ENCODE peak calls at places on chromosome 13, in six cellular contexts. One of them, this sample, is unnamed.

GRCh38 chr13:77660841-77661250 is 36.6 kb upstream of the SLAIN1 start:
- DNase-seq in right lobe of liver: no peak
- DNase-seq in fibroblast of lung: no peak
- DNase-seq in fibroblast of pulmonary artery: no peak
- DNase-seq in GM12865: no peak
- DNase-seq in IMR-90: no peak
- DNase-seq in this sample: no peak

GRCh38 chr13:21069561-21070004 is 8.2 kb upstream of the LATS2 start:
- DNase-seq in GM12865: no peak
- DNase-seq in IMR-90: peak; percentile 99
- DNase-seq in right lobe of liver: no peak
- DNase-seq in fibroblast of lung: peak; percentile 97
- DNase-seq in fibroblast of pulmonary artery: peak; percentile 98
- DNase-seq in this sample: no peak

GRCh38 chr13:60852886-60853285 is 455.9 kb downstream of the TDRD3 start:
- DNase-seq in fibroblast of lung: no peak
- DNase-seq in IMR-90: no peak
- DNase-seq in fibroblast of pulmonary artery: no peak
- DNase-seq in right lobe of liver: no peak
- DNase-seq in GM12865: no peak
- DNase-seq in this sample: no peak

GRCh38 chr13:105334211-105334610 is 1201.3 kb downstream of the EFNB2 start:
- DNase-seq in fibroblast of pulmonary artery: peak; percentile 57
- DNase-seq in GM12865: no peak
- DNase-seq in right lobe of liver: no peak
- DNase-seq in IMR-90: peak; percentile 79
- DNase-seq in fibroblast of lung: peak; percentile 88
- DNase-seq in this sample: no peak

GRCh38 chr13:51600703-51601102 is 16.4 kb downstream of the WDFY2 start:
- DNase-seq in GM12865: no peak
- DNase-seq in IMR-90: no peak
- DNase-seq in fibroblast of pulmonary artery: no peak
- DNase-seq in right lobe of liver: no peak
- DNase-seq in fibroblast of lung: no peak
- DNase-seq in this sample: no peak

GRCh38 chr13:112742583-112742982 is 52.7 kb downstream of the ATP11A start:
- DNase-seq in fibroblast of pulmonary artery: no peak
- DNase-seq in IMR-90: no peak
- DNase-seq in GM12865: no peak
- DNase-seq in right lobe of liver: no peak
- DNase-seq in fibroblast of lung: no peak
- DNase-seq in this sample: no peak

GRCh38 chr13:28819046-28819747 is 942 bp upstream of the MTUS2 start:
- DNase-seq in fibroblast of lung: peak; percentile 7
- DNase-seq in IMR-90: peak; percentile 12
- DNase-seq in fibroblast of pulmonary artery: peak; percentile 35
- DNase-seq in GM12865: no peak
- DNase-seq in right lobe of liver: no peak
- DNase-seq in this sample: peak; percentile 4

GRCh38 chr13:77876176-77876575 is 42.5 kb downstream of the EDNRB start:
- DNase-seq in IMR-90: peak; percentile 90
- DNase-seq in fibroblast of lung: peak; percentile 22
- DNase-seq in right lobe of liver: no peak
- DNase-seq in fibroblast of pulmonary artery: peak; percentile 20
- DNase-seq in GM12865: no peak
- DNase-seq in this sample: no peak

GRCh38 chr13:21326155-21327030 is 132.7 kb downstream of the ZDHHC20 start:
- DNase-seq in IMR-90: peak; percentile 46
- DNase-seq in GM12865: no peak
- DNase-seq in fibroblast of pulmonary artery: peak; percentile 32
- DNase-seq in fibroblast of lung: peak; percentile 46
- DNase-seq in right lobe of liver: no peak
- DNase-seq in this sample: no peak

GRCh38 chr13:106105153-106105552 is 430.3 kb downstream of the EFNB2 start:
- DNase-seq in fibroblast of pulmonary artery: no peak
- DNase-seq in GM12865: no peak
- DNase-seq in IMR-90: peak; percentile 11
- DNase-seq in right lobe of liver: no peak
- DNase-seq in fibroblast of lung: peak; percentile 39
- DNase-seq in this sample: no peak

GRCh38 chr13:74562381-74562780 is 428.2 kb upstream of the KLF12 start:
- DNase-seq in fibroblast of pulmonary artery: no peak
- DNase-seq in IMR-90: peak; percentile 1
- DNase-seq in right lobe of liver: no peak
- DNase-seq in fibroblast of lung: peak; percentile 68
- DNase-seq in GM12865: no peak
- DNase-seq in this sample: no peak

GRCh38 chr13:39881887-39882286 is 226.4 kb downstream of the COG6 start:
- DNase-seq in fibroblast of lung: no peak
- DNase-seq in right lobe of liver: no peak
- DNase-seq in GM12865: no peak
- DNase-seq in fibroblast of pulmonary artery: peak; percentile 32
- DNase-seq in IMR-90: peak; percentile 47
- DNase-seq in this sample: no peak

GRCh38 chr13:53126803-53127202 is 98.2 kb downstream of the OLFM4 start:
- DNase-seq in fibroblast of lung: peak; percentile 9
- DNase-seq in right lobe of liver: no peak
- DNase-seq in GM12865: no peak
- DNase-seq in fibroblast of pulmonary artery: peak; percentile 19
- DNase-seq in IMR-90: peak; percentile 65
- DNase-seq in this sample: no peak

GRCh38 chr13:107365466-107366215 is 797.7 kb upstream of the ARGLU1 start:
- DNase-seq in GM12865: no peak
- DNase-seq in fibroblast of lung: peak; percentile 74
- DNase-seq in fibroblast of pulmonary artery: peak; percentile 40
- DNase-seq in right lobe of liver: no peak
- DNase-seq in IMR-90: peak; percentile 83
- DNase-seq in this sample: no peak

GRCh38 chr13:98496239-98496668 is 80.7 kb downstream of the STK24 start:
- DNase-seq in fibroblast of lung: no peak
- DNase-seq in fibroblast of pulmonary artery: no peak
- DNase-seq in IMR-90: peak; percentile 46
- DNase-seq in GM12865: no peak
- DNase-seq in right lobe of liver: no peak
- DNase-seq in this sample: no peak

GRCh38 chr13:108609353-108609752 is 20.1 kb upstream of the MYO16 start:
- DNase-seq in fibroblast of lung: peak; percentile 2
- DNase-seq in GM12865: peak; percentile 6
- DNase-seq in right lobe of liver: no peak
- DNase-seq in IMR-90: peak; percentile 49
- DNase-seq in fibroblast of pulmonary artery: peak; percentile 16
- DNase-seq in this sample: no peak

GRCh38 chr13:36453518-36453917 is 21.2 kb downstream of the CCNA1 start:
- DNase-seq in fibroblast of pulmonary artery: peak; percentile 53
- DNase-seq in right lobe of liver: no peak
- DNase-seq in IMR-90: peak; percentile 2
- DNase-seq in GM12865: no peak
- DNase-seq in fibroblast of lung: peak; percentile 20
- DNase-seq in this sample: no peak
- TF ChIP-seq CTCF in fibroblast of pulmonary artery: peak; percentile 51
- TF ChIP-seq CTCF in right lobe of liver: no peak
- TF ChIP-seq CTCF in IMR-90: peak; percentile 15
- TF ChIP-seq CTCF in GM12865: no peak
- TF ChIP-seq CTCF in fibroblast of lung: peak; percentile 11
- TF ChIP-seq CTCF in this sample: peak; percentile 59

DNA sequence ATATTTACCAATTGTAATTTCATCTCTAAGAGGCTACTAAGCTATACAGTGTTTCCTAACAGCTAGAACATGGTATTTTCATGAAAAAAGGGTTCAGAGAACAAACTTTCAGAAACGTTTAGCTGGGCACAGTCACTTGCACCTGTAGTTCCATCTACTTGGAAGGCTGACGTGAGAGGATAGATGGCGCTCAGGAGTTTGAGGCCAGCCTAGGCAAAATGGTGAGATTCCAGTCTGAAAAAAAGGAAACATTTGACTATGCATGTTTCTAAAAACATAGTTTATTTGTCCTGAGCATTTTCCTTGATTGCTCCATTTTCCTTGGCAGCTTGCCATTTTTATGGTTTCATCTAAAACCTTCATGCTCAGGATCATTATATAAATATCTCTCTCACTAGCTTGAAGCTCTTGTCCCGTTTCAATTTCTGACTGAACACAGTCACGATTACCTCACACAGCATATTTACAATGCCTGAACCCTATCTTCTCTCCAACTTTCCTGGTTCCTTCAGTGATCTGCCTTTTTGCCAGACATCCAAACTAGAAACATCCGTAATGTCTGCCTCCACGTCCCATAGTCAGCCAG is 200.8 kb downstream of the RGCC start:
- DNase-seq in GM12865: no peak
- DNase-seq in IMR-90: peak; percentile 93
- DNase-seq in fibroblast of pulmonary artery: peak; percentile 83
- DNase-seq in right lobe of liver: no peak
- DNase-seq in fibroblast of lung: peak; percentile 59
- DNase-seq in this sample: no peak
- TF ChIP-seq CTCF in GM12865: no peak
- TF ChIP-seq CTCF in IMR-90: peak; percentile 10
- TF ChIP-seq CTCF in fibroblast of pulmonary artery: no peak
- TF ChIP-seq CTCF in right lobe of liver: no peak
- TF ChIP-seq CTCF in fibroblast of lung: no peak
- TF ChIP-seq CTCF in this sample: no peak

GRCh38 chr13:26973946-26974345 is 197.7 kb downstream of the USP12 start:
- DNase-seq in right lobe of liver: no peak
- DNase-seq in GM12865: no peak
- DNase-seq in fibroblast of pulmonary artery: no peak
- DNase-seq in IMR-90: no peak
- DNase-seq in fibroblast of lung: no peak
- DNase-seq in this sample: no peak

GRCh38 chr13:26973281-26973680 is 198.3 kb downstream of the USP12 start:
- DNase-seq in GM12865: no peak
- DNase-seq in right lobe of liver: no peak
- DNase-seq in fibroblast of pulmonary artery: no peak
- DNase-seq in IMR-90: no peak
- DNase-seq in fibroblast of lung: no peak
- DNase-seq in this sample: no peak

GRCh38 chr13:26976336-26976735 is 195.3 kb downstream of the USP12 start:
- DNase-seq in GM12865: no peak
- DNase-seq in fibroblast of lung: no peak
- DNase-seq in IMR-90: no peak
- DNase-seq in right lobe of liver: no peak
- DNase-seq in fibroblast of pulmonary artery: no peak
- DNase-seq in this sample: no peak

GRCh38 chr13:26968431-26969335 is 202.9 kb downstream of the USP12 start:
- DNase-seq in IMR-90: peak; percentile 23
- DNase-seq in GM12865: no peak
- DNase-seq in fibroblast of lung: peak; percentile 29
- DNase-seq in right lobe of liver: peak; percentile 91
- DNase-seq in fibroblast of pulmonary artery: no peak
- DNase-seq in this sample: no peak

DNA sequence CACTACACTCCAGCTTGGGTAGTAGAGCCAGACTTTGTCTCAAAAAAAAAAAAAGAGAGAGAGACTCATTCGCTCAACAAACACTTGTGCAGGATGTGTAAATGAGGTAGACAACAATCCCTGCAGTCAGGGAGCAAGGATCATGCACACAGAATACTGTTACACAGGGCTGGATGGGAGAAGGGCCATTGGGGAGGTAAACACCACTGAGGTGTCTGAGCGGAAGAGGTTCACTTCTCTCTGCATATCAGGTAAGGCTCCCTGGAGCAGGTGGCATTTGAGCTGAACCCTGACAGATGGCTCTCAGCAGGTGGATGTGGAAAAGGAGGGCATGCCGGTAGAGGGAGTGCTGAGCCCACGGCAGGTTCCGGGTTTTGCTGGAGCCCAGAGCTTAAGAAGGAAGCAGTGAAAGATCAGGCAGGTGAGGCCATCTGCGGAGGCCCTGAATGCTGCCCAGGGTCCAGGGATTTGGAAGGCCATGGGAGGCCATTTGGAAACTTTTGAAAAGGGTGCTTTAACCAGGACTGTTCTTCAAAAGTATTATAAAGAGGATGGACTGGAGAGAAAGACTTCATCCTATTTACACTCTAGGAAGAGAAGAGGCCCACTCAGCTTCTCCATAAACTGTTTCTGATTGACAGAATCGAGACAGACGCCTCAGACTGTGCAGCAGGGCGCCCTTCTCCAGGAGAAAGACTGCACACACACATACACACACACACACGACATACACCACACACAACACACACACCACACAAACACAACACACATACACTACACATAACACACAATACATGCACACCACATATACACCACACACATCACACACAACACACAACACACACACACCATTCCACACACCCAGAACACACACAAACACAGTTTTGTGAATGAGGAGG is 199.4 kb downstream of the USP12 start:
- DNase-seq in fibroblast of pulmonary artery: peak; percentile 25
- DNase-seq in IMR-90: peak; percentile 20
- DNase-seq in right lobe of liver: peak; percentile 72
- DNase-seq in fibroblast of lung: no peak
- DNase-seq in GM12865: peak; percentile 50
- DNase-seq in this sample: no peak
- TF ChIP-seq CTCF in fibroblast of pulmonary artery: peak; percentile 48
- TF ChIP-seq CTCF in IMR-90: peak; percentile 25
- TF ChIP-seq CTCF in right lobe of liver: peak; percentile 63
- TF ChIP-seq CTCF in fibroblast of lung: no peak
- TF ChIP-seq CTCF in GM12865: peak; percentile 30
- TF ChIP-seq CTCF in this sample: peak; percentile 43

GRCh38 chr13:30158774-30159445 is 148.4 kb downstream of the KATNAL1 start:
- DNase-seq in right lobe of liver: no peak
- DNase-seq in fibroblast of lung: peak; percentile 86
- DNase-seq in GM12865: peak; percentile 40
- DNase-seq in IMR-90: peak; percentile 71
- DNase-seq in fibroblast of pulmonary artery: peak; percentile 49
- DNase-seq in this sample: no peak
- TF ChIP-seq CTCF in right lobe of liver: no peak
- TF ChIP-seq CTCF in fibroblast of lung: peak; percentile 53
- TF ChIP-seq CTCF in GM12865: peak; percentile 30
- TF ChIP-seq CTCF in IMR-90: peak; percentile 69
- TF ChIP-seq CTCF in fibroblast of pulmonary artery: peak; percentile 42
- TF ChIP-seq CTCF in this sample: no peak

This sample was measured in neural crest cell.